ENCODE peak calls at places on chromosomes 3 and 15, in six cellular contexts. X is progenitor cell of endocrine pancreas, G is left lung, B is transverse colon, T is Calu3, O is Peyer's patch. P is an unnamed sample.

GRCh38 chr15:40859206-40859851 is 14.7 kb downstream of the RHOV start:
- DNase-seq in X (peak; percentile 69), G (peak; percentile 77), B (peak; percentile 92), T (peak; percentile 89), O (peak; percentile 71), P (peak; percentile 59)

GRCh38 chr3:36957862-36958686 is 13.2 kb upstream of the TRANK1 start:
- DNase-seq in X (no peak), G (no peak), B (peak; percentile 20), T (no peak), O (no peak), P (no peak)

GRCh38 chr3:85781806-85782205 is 823.0 kb downstream of the CADM2 start:
- DNase-seq in X (no peak), G (no peak), B (no peak), T (no peak), O (no peak), P (no peak)

GRCh38 chr15:33742807-33743206 is 225.5 kb upstream of the CHRM5 start:
- DNase-seq in X (no peak), G (no peak), B (no peak), T (no peak), O (no peak), P (no peak)

GRCh38 chr15:100341662-100342560 is at the start of gene ADAMTS17:
- DNase-seq in X (peak; percentile 89), G (peak; percentile 96), B (peak; percentile 97), T (peak; percentile 96), O (peak; percentile 85), P (peak; percentile 93)

GRCh38 chr3:122665226-122665786 is 15.3 kb upstream of the PARP14 start:
- DNase-seq in X (no peak), G (no peak), B (no peak), T (no peak), O (no peak), P (no peak)

GRCh38 chr15:36605626-36606263 is 26.3 kb downstream of the CDIN1 start:
- DNase-seq in X (no peak), G (no peak), B (no peak), T (no peak), O (no peak), P (no peak)

GRCh38 chr15:68655686-68656437 is 77.1 kb downstream of the CORO2B start:
- DNase-seq in X (no peak), G (no peak), B (no peak), T (no peak), O (no peak), P (no peak)

GRCh38 chr15:77633134-77633912 is 611 bp upstream of the LINGO1 start:
- DNase-seq in X (peak; percentile 96), G (peak; percentile 85), B (peak; percentile 90), T (peak; percentile 98), O (peak; percentile 63), P (peak; percentile 74)

GRCh38 chr3:106392905-106393304 is 524.1 kb upstream of the CBLB start:
- DNase-seq in X (no peak), G (no peak), B (no peak), T (no peak), O (no peak), P (no peak)

GRCh38 chr15:40100133-40100946 is 8.3 kb downstream of the BMF start:
- DNase-seq in X (no peak), G (peak; percentile 39), B (no peak), T (no peak), O (no peak), P (no peak)

GRCh38 chr15:90893175-90894090 is 9.1 kb downstream of the FES start:
- DNase-seq in X (no peak), G (no peak), B (no peak), T (no peak), O (no peak), P (no peak)

GRCh38 chr15:95684126-95684525 is 646.4 kb upstream of the NR2F2 start:
- DNase-seq in X (no peak), G (no peak), B (no peak), T (no peak), O (no peak), P (no peak)

GRCh38 chr3:158794936-158795518 is 6.8 kb upstream of the MFSD1 start:
- DNase-seq in X (no peak), G (no peak), B (no peak), T (peak; percentile 45), O (no peak), P (no peak)

GRCh38 chr15:58469432-58470353 is 37.9 kb downstream of the LIPC start:
- DNase-seq in X (no peak), G (peak; percentile 49), B (peak; percentile 19), T (peak; percentile 86), O (no peak), P (no peak)

GRCh38 chr3:52270252-52270754 is 8.1 kb downstream of the WDR82 start:
- DNase-seq in X (no peak), G (no peak), B (no peak), T (no peak), O (no peak), P (no peak)

GRCh38 chr15:25947336-25948080 is 84.4 kb upstream of the ATP10A start:
- DNase-seq in X (no peak), G (no peak), B (no peak), T (peak; percentile 16), O (no peak), P (no peak)

GRCh38 chr3:123608263-123608937 is 23.5 kb upstream of the HACD2 start:
- DNase-seq in X (no peak), G (no peak), B (no peak), T (no peak), O (no peak), P (no peak)

GRCh38 chr3:82496890-82497560 is 735.6 kb upstream of the GBE1 start:
- DNase-seq in X (no peak), G (no peak), B (no peak), T (peak; percentile 12), O (no peak), P (no peak)

GRCh38 chr15:73034213-73034612 is 18.1 kb upstream of the NEO1 start:
- DNase-seq in X (no peak), G (no peak), B (no peak), T (no peak), O (no peak), P (no peak)

GRCh38 chr3:133457465-133458067 is 57.7 kb downstream of the BFSP2 start:
- DNase-seq in X (no peak), G (no peak), B (no peak), T (no peak), O (no peak), P (no peak)

GRCh38 chr15:82952156-82953081 is at the start of gene HOMER2:
- DNase-seq in X (peak; percentile 20), G (no peak), B (peak; percentile 15), T (peak; percentile 68), O (no peak), P (no peak)

GRCh38 chr3:10365791-10366190 is 44.9 kb upstream of the SEC13 start:
- DNase-seq in X (no peak), G (no peak), B (no peak), T (no peak), O (no peak), P (no peak)

GRCh38 chr15:84648539-84648938 is 5.5 kb downstream of the WDR73 start:
- DNase-seq in X (no peak), G (peak; percentile 71), B (no peak), T (no peak), O (no peak), P (no peak)

GRCh38 chr3:99665017-99665416 is 26.6 kb downstream of the COL8A1 start:
- DNase-seq in X (no peak), G (no peak), B (no peak), T (no peak), O (no peak), P (no peak)

GRCh38 chr3:146469206-146470017 is at the start of gene PLSCR2:
- DNase-seq in X (no peak), G (peak; percentile 86), B (peak; percentile 83), T (peak; percentile 92), O (peak; percentile 86), P (peak; percentile 69)

GRCh38 chr15:55824857-55825613 is 82.1 kb upstream of the PRTG start:
- DNase-seq in X (no peak), G (no peak), B (no peak), T (no peak), O (no peak), P (no peak)
- TF ChIP-seq CTCF in X (no peak), G (no peak), B (no peak), T (no peak), O (no peak), P (no peak)

DNA sequence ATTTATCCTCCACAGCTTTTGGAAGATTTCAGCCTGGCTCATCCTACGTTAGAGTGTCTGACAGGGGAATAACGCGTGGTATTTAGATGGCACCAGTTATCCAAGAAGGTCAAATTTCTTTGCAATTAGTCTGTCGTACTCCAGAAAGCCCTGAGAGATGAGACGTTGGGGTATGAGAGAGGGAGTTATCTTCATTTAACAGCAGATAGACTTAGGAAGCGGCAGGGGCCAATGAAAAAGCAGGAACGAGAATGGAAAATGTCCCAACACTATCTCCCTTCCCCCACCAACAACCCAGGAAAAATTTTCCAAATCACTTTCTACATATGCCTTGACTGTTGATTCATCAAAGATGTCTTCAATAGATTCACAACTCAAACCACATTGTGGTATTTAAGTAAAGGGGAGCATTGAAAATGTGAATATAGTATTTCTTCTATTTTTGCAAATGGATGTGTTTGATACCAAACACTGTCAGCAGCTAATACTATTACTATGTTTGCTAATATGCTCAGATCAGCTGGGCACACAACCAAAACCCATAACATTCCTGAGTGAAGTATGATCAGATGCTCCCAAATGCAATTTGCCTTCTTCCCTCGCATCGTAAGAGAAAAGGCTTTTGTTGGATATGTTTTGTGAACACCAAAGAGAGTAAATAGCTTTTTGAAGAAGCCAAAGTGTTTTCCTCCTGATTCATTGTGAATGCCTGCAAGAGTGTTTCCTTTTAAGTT is 13.3 kb upstream of the GREM1 start:
- DNase-seq in X (no peak), G (no peak), B (no peak), T (no peak), O (no peak), P (no peak)
- TF ChIP-seq CTCF in X (no peak), G (no peak), B (no peak), T (no peak), O (no peak), P (no peak)

GRCh38 chr3:14915636-14916222 is 31.7 kb upstream of the NR2C2 start:
- DNase-seq in X (no peak), G (peak; percentile 7), B (no peak), T (peak; percentile 21), O (no peak), P (no peak)

GRCh38 chr3:14911651-14912050 is 35.7 kb upstream of the NR2C2 start:
- DNase-seq in X (no peak), G (no peak), B (no peak), T (no peak), O (no peak), P (no peak)

GRCh38 chr3:14913071-14913925 is 34.1 kb upstream of the NR2C2 start:
- DNase-seq in X (no peak), G (no peak), B (no peak), T (no peak), O (no peak), P (no peak)

GRCh38 chr3:14914777-14915113 is 32.6 kb upstream of the NR2C2 start:
- DNase-seq in X (no peak), G (no peak), B (no peak), T (no peak), O (no peak), P (no peak)

GRCh38 chr3:14913926-14914776 is 33.2 kb upstream of the NR2C2 start:
- DNase-seq in X (no peak), G (no peak), B (no peak), T (no peak), O (no peak), P (no peak)
- TF ChIP-seq CTCF in X (peak; percentile 64), G (no peak), B (no peak), T (no peak), O (no peak), P (no peak)

GRCh38 chr3:196081834-196082470 is at the start of gene TFRC:
- DNase-seq in X (peak; percentile 86), G (peak; percentile 94), B (peak; percentile 97), T (peak; percentile 98), O (peak; percentile 98), P (peak; percentile 92)
- TF ChIP-seq CTCF in X (no peak), G (no peak), B (no peak), T (no peak), O (no peak), P (no peak)